ENCODE peak calls at places on chromosomes 13 and 19, in six cellular contexts. One of them, this sample, is unnamed. For H3K9me3, the result is how much of the 10 kb centered on the place peaks cover.

GRCh38 chr13:93227906-93228801 is 1.5 kb downstream of the GPC6 start:
- DNase-seq in lower lobe of right lung: peak
- DNase-seq in H9: peak
- DNase-seq in stomach: peak
- DNase-seq in right lobe of liver: peak
- DNase-seq in tibial artery: peak
- DNase-seq in this sample: no peak

GRCh38 chr19:6374179-6374709 is 1.5 kb downstream of the PSPN start:
- DNase-seq in lower lobe of right lung: no peak
- DNase-seq in H9: no peak
- DNase-seq in stomach: no peak
- DNase-seq in right lobe of liver: peak
- DNase-seq in tibial artery: no peak
- DNase-seq in this sample: no peak

GRCh38 chr13:107138987-107139386 is 571.0 kb upstream of the ARGLU1 start:
- DNase-seq in lower lobe of right lung: no peak
- DNase-seq in H9: no peak
- DNase-seq in stomach: no peak
- DNase-seq in right lobe of liver: no peak
- DNase-seq in tibial artery: no peak
- DNase-seq in this sample: no peak

GRCh38 chr19:33250500-33250899 is 24.9 kb upstream of the SLC7A10 start:
- DNase-seq in lower lobe of right lung: no peak
- DNase-seq in H9: no peak
- DNase-seq in stomach: no peak
- DNase-seq in right lobe of liver: no peak
- DNase-seq in tibial artery: no peak
- DNase-seq in this sample: no peak

GRCh38 chr19:45016388-45017314 is 15.4 kb downstream of the RELB start:
- DNase-seq in lower lobe of right lung: no peak
- DNase-seq in H9: peak
- DNase-seq in stomach: peak
- DNase-seq in right lobe of liver: peak
- DNase-seq in tibial artery: peak
- DNase-seq in this sample: no peak

GRCh38 chr19:52651956-52652355 is 13.8 kb upstream of the ZNF83 start:
- DNase-seq in lower lobe of right lung: no peak
- DNase-seq in H9: no peak
- DNase-seq in stomach: no peak
- DNase-seq in right lobe of liver: no peak
- DNase-seq in tibial artery: no peak
- DNase-seq in this sample: no peak

GRCh38 chr13:24741016-24741662 is 22.8 kb upstream of the RNF17 start:
- DNase-seq in lower lobe of right lung: no peak
- DNase-seq in H9: peak
- DNase-seq in stomach: no peak
- DNase-seq in right lobe of liver: no peak
- DNase-seq in tibial artery: no peak
- DNase-seq in this sample: no peak

GRCh38 chr13:60329221-60329983 is 67.6 kb upstream of the TDRD3 start:
- DNase-seq in lower lobe of right lung: peak
- DNase-seq in H9: peak
- DNase-seq in stomach: peak
- DNase-seq in right lobe of liver: no peak
- DNase-seq in tibial artery: no peak
- DNase-seq in this sample: no peak

GRCh38 chr13:99215466-99215865 is 14.8 kb downstream of the UBAC2 start:
- DNase-seq in lower lobe of right lung: no peak
- DNase-seq in H9: peak
- DNase-seq in stomach: no peak
- DNase-seq in right lobe of liver: no peak
- DNase-seq in tibial artery: no peak
- DNase-seq in this sample: no peak

GRCh38 chr19:45779231-45780145 is 2.8 kb downstream of the DMPK start:
- DNase-seq in lower lobe of right lung: peak
- DNase-seq in H9: peak
- DNase-seq in stomach: peak
- DNase-seq in right lobe of liver: peak
- DNase-seq in tibial artery: peak
- DNase-seq in this sample: no peak

GRCh38 chr19:47369923-47370625 is 21.0 kb downstream of the DHX34 start:
- DNase-seq in lower lobe of right lung: peak
- DNase-seq in H9: no peak
- DNase-seq in stomach: no peak
- DNase-seq in right lobe of liver: no peak
- DNase-seq in tibial artery: no peak
- DNase-seq in this sample: peak

GRCh38 chr19:39405261-39405912 is 1.3 kb upstream of the ZFP36 start:
- DNase-seq in lower lobe of right lung: no peak
- DNase-seq in H9: no peak
- DNase-seq in stomach: no peak
- DNase-seq in right lobe of liver: no peak
- DNase-seq in tibial artery: no peak
- DNase-seq in this sample: no peak

GRCh38 chr13:43986395-43986794 is 106.7 kb downstream of the LACC1 start:
- DNase-seq in lower lobe of right lung: no peak
- DNase-seq in H9: no peak
- DNase-seq in stomach: no peak
- DNase-seq in right lobe of liver: no peak
- DNase-seq in tibial artery: no peak
- DNase-seq in this sample: no peak

GRCh38 chr19:1455002-1455335 is 5.0 kb downstream of the APC2 start:
- DNase-seq in lower lobe of right lung: no peak
- DNase-seq in H9: no peak
- DNase-seq in stomach: peak
- DNase-seq in right lobe of liver: no peak
- DNase-seq in tibial artery: no peak
- DNase-seq in this sample: no peak

GRCh38 chr19:11944656-11945055 is 19.7 kb downstream of the ZNF700 start:
- DNase-seq in lower lobe of right lung: no peak
- DNase-seq in H9: no peak
- DNase-seq in stomach: no peak
- DNase-seq in right lobe of liver: no peak
- DNase-seq in tibial artery: no peak
- DNase-seq in this sample: no peak

GRCh38 chr19:11942843-11943108 is 17.9 kb downstream of the ZNF700 start:
- DNase-seq in lower lobe of right lung: no peak
- DNase-seq in H9: no peak
- DNase-seq in stomach: no peak
- DNase-seq in right lobe of liver: no peak
- DNase-seq in tibial artery: no peak
- DNase-seq in this sample: no peak

GRCh38 chr19:11942008-11942842 is 17.3 kb downstream of the ZNF700 start:
- DNase-seq in lower lobe of right lung: no peak
- DNase-seq in H9: no peak
- DNase-seq in stomach: no peak
- DNase-seq in right lobe of liver: no peak
- DNase-seq in tibial artery: no peak
- DNase-seq in this sample: no peak
- H3K9me3 ChIP-seq in lower lobe of right lung: half or more
- H3K9me3 ChIP-seq in H9: half or more
- H3K9me3 ChIP-seq in stomach: half or more
- H3K9me3 ChIP-seq in right lobe of liver: under half
- H3K9me3 ChIP-seq in tibial artery: half or more
- H3K9me3 ChIP-seq in this sample: half or more

GRCh38 chr13:83088858-83089257 is 793.4 kb downstream of the SLITRK1 start:
- DNase-seq in lower lobe of right lung: no peak
- DNase-seq in H9: no peak
- DNase-seq in stomach: no peak
- DNase-seq in right lobe of liver: no peak
- DNase-seq in tibial artery: no peak
- DNase-seq in this sample: no peak
- H3K9me3 ChIP-seq in lower lobe of right lung: under half
- H3K9me3 ChIP-seq in H9: under half
- H3K9me3 ChIP-seq in stomach: under half
- H3K9me3 ChIP-seq in right lobe of liver: under half
- H3K9me3 ChIP-seq in tibial artery: under half
- H3K9me3 ChIP-seq in this sample: under half

GRCh38 chr13:29021311-29021710 is 201.2 kb downstream of the MTUS2 start:
- DNase-seq in lower lobe of right lung: no peak
- DNase-seq in H9: no peak
- DNase-seq in stomach: no peak
- DNase-seq in right lobe of liver: no peak
- DNase-seq in tibial artery: no peak
- DNase-seq in this sample: no peak
- H3K9me3 ChIP-seq in lower lobe of right lung: under half
- H3K9me3 ChIP-seq in H9: under half
- H3K9me3 ChIP-seq in stomach: under half
- H3K9me3 ChIP-seq in right lobe of liver: under half
- H3K9me3 ChIP-seq in tibial artery: under half
- H3K9me3 ChIP-seq in this sample: under half

GRCh38 chr13:113664751-113665581 is 2.1 kb upstream of the GRK1 start:
- DNase-seq in lower lobe of right lung: peak
- DNase-seq in H9: no peak
- DNase-seq in stomach: peak
- DNase-seq in right lobe of liver: peak
- DNase-seq in tibial artery: peak
- DNase-seq in this sample: no peak

GRCh38 chr13:113663934-113664333 is 3.1 kb upstream of the GRK1 start:
- DNase-seq in lower lobe of right lung: peak
- DNase-seq in H9: no peak
- DNase-seq in stomach: peak
- DNase-seq in right lobe of liver: peak
- DNase-seq in tibial artery: peak
- DNase-seq in this sample: no peak

GRCh38 chr13:113666951-113667701 is at the start of gene GRK1:
- DNase-seq in lower lobe of right lung: peak
- DNase-seq in H9: no peak
- DNase-seq in stomach: peak
- DNase-seq in right lobe of liver: peak
- DNase-seq in tibial artery: peak
- DNase-seq in this sample: no peak

GRCh38 chr13:113666324-113666660 is 727 bp upstream of the GRK1 start:
- DNase-seq in lower lobe of right lung: peak
- DNase-seq in H9: no peak
- DNase-seq in stomach: peak
- DNase-seq in right lobe of liver: no peak
- DNase-seq in tibial artery: peak
- DNase-seq in this sample: no peak

GRCh38 chr13:113665582-113666323 is 1.3 kb upstream of the GRK1 start:
- DNase-seq in lower lobe of right lung: peak
- DNase-seq in H9: no peak
- DNase-seq in stomach: peak
- DNase-seq in right lobe of liver: peak
- DNase-seq in tibial artery: peak
- DNase-seq in this sample: no peak
- H3K9me3 ChIP-seq in lower lobe of right lung: under half
- H3K9me3 ChIP-seq in H9: under half
- H3K9me3 ChIP-seq in stomach: under half
- H3K9me3 ChIP-seq in right lobe of liver: under half
- H3K9me3 ChIP-seq in tibial artery: under half
- H3K9me3 ChIP-seq in this sample: under half

GRCh38 chr19:56577719-56578602 is 10.7 kb downstream of the ZNF470 start:
- DNase-seq in lower lobe of right lung: no peak
- DNase-seq in H9: no peak
- DNase-seq in stomach: no peak
- DNase-seq in right lobe of liver: no peak
- DNase-seq in tibial artery: no peak
- DNase-seq in this sample: no peak

GRCh38 chr19:56573914-56574313 is 6.6 kb downstream of the ZNF470 start:
- DNase-seq in lower lobe of right lung: no peak
- DNase-seq in H9: no peak
- DNase-seq in stomach: no peak
- DNase-seq in right lobe of liver: no peak
- DNase-seq in tibial artery: no peak
- DNase-seq in this sample: no peak
- H3K9me3 ChIP-seq in lower lobe of right lung: half or more
- H3K9me3 ChIP-seq in H9: half or more
- H3K9me3 ChIP-seq in stomach: half or more
- H3K9me3 ChIP-seq in right lobe of liver: half or more
- H3K9me3 ChIP-seq in tibial artery: half or more
- H3K9me3 ChIP-seq in this sample: under half

DNA sequence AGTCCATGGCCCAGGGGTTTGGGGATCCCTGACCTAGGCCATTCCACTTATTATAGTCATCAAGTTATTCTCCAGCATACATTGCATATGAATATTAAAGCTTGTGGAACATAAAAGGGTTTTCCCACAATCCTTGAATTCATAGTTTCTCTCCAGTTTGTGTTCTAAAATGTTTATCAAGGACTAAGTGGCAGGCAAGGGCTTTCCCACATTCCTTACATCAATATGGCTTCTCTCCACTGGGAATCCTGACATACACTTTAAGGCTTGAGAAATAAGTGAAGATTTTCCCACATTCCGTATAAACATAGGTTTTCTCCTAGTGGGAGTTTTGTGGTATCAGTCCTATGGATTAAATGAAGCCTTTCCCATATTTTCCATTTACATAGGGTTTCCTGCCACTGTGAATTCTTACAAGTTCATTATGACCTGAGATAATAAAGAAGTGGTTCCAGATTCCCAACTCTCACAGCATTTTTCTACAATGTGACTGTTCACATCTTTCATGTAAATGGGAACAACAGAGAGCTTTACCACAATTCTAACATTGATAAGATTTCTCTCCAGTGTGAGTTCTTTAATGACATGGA is 14.5 kb downstream of the ZNF426 start:
- DNase-seq in lower lobe of right lung: no peak
- DNase-seq in H9: no peak
- DNase-seq in stomach: no peak
- DNase-seq in right lobe of liver: no peak
- DNase-seq in tibial artery: no peak
- DNase-seq in this sample: no peak
- H3K9me3 ChIP-seq in lower lobe of right lung: half or more
- H3K9me3 ChIP-seq in H9: half or more
- H3K9me3 ChIP-seq in stomach: half or more
- H3K9me3 ChIP-seq in right lobe of liver: half or more
- H3K9me3 ChIP-seq in tibial artery: half or more
- H3K9me3 ChIP-seq in this sample: half or more